ENCODE peak calls at places on chromosomes 6 and 20, in six cellular contexts. X is ascending aorta, Y is A673, W is endothelial cell of umbilical vein, S is Panc1, P is SK-N-SH. M is an unnamed sample. For H3K4me1 and H3K36me3, the result is how much of the 10 kb centered on the place peaks cover.

GRCh38 chr20:43559588-43559987 is 761 bp downstream of the SGK2 start:
- DNase-seq in S (no peak), Y (no peak), W (no peak), X (no peak), P (no peak), M (no peak)

GRCh38 chr20:54356726-54357235 is 118.6 kb upstream of the DOK5 start:
- DNase-seq in P (no peak), Y (no peak), W (no peak), X (no peak), S (no peak), M (peak)

GRCh38 chr6:111784423-111784822 is 88.8 kb downstream of the FYN start:
- DNase-seq in Y (peak), X (no peak), P (no peak), W (peak), S (no peak), M (no peak)

GRCh38 chr6:97689078-97689754 is 406.2 kb upstream of the MMS22L start:
- DNase-seq in P (no peak), W (no peak), S (no peak), X (no peak), Y (no peak), M (no peak)

GRCh38 chr6:1792989-1793388 is 183.3 kb downstream of the FOXC1 start:
- DNase-seq in P (no peak), W (no peak), Y (peak), S (no peak), X (no peak), M (no peak)

GRCh38 chr6:154112181-154112809 is 73.3 kb downstream of the OPRM1 start:
- DNase-seq in X (no peak), W (no peak), Y (no peak), P (no peak), S (peak), M (no peak)

GRCh38 chr6:144161970-144162369 is 11.7 kb downstream of the STX11 start:
- DNase-seq in W (no peak), Y (no peak), P (no peak), X (no peak), S (no peak), M (no peak)

GRCh38 chr6:126170875-126171489 is 168.9 kb upstream of the CENPW start:
- DNase-seq in W (peak), X (no peak), Y (peak), S (no peak), P (peak), M (no peak)

GRCh38 chr6:74507649-74508048 is 698.2 kb downstream of the COL12A1 start:
- DNase-seq in W (no peak), X (no peak), S (no peak), P (no peak), Y (no peak), M (no peak)

GRCh38 chr6:18246205-18246604 is 18.1 kb downstream of the DEK start:
- DNase-seq in Y (no peak), S (no peak), W (no peak), X (no peak), P (no peak), M (no peak)

GRCh38 chr20:36496707-36497669 is 44.3 kb upstream of the MYL9 start:
- DNase-seq in S (no peak), Y (no peak), P (no peak), X (no peak), W (no peak), M (no peak)

GRCh38 chr6:49563006-49563886 is 12.8 kb downstream of the C6orf141 start:
- DNase-seq in W (no peak), X (no peak), P (no peak), Y (no peak), S (no peak), M (no peak)

GRCh38 chr6:114115659-114116058 is 144.7 kb upstream of the HDAC2 start:
- DNase-seq in Y (no peak), P (no peak), W (no peak), S (no peak), X (no peak), M (no peak)

GRCh38 chr6:167791036-167791779 is 35.5 kb upstream of the AFDN start:
- DNase-seq in Y (no peak), P (no peak), X (no peak), W (no peak), S (no peak), M (peak)

GRCh38 chr20:6663751-6664388 is 103.6 kb upstream of the BMP2 start:
- DNase-seq in S (no peak), P (no peak), W (peak), Y (peak), X (no peak), M (no peak)

GRCh38 chr6:42403415-42403814 is 48.3 kb downstream of the TRERF1 start:
- DNase-seq in S (no peak), X (no peak), P (no peak), W (no peak), Y (no peak), M (peak)

GRCh38 chr6:87724994-87725811 is 23.2 kb upstream of the AKIRIN2 start:
- DNase-seq in X (no peak), S (no peak), W (no peak), P (no peak), Y (no peak), M (no peak)

GRCh38 chr6:139748353-139749146 is 374.1 kb upstream of the CITED2 start:
- DNase-seq in Y (no peak), W (no peak), X (no peak), P (no peak), S (no peak), M (peak)

GRCh38 chr6:150615967-150616366 is 16.3 kb downstream of the PLEKHG1 start:
- DNase-seq in W (no peak), P (no peak), X (no peak), Y (no peak), S (no peak), M (no peak)
- H3K4me1 ChIP-seq in W (under half), P (under half), X (under half), Y (under half), S (under half), M (under half)

DNA sequence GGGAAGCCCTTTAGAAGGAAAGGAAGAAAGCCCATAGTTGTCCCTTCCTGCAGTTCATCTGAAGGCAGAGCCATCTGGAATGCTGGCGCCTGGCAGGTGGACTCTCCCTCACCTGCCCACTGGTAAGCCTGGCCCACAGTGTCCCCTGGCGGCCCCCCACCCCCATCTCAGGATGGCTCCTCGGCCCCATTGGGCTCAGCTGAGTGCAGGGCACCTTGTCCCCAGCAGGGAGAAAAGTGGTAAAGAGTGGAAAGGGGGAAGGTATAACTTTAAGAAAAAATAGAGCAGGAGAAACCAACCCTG is 12.6 kb downstream of the SS18L1 start:
- DNase-seq in Y (no peak), P (no peak), S (no peak), W (no peak), X (no peak), M (no peak)
- H3K36me3 ChIP-seq in Y (under half), P (under half), S (under half), W (under half), X (under half), M (under half)

GRCh38 chr6:26216015-26216885 is 129.0 kb downstream of the HFE start:
- DNase-seq in S (peak), W (peak), Y (peak), X (peak), P (peak), M (peak)
- H3K4me1 ChIP-seq in S (under half), W (under half), Y (under half), X (under half), P (under half), M (under half)

GRCh38 chr20:57696401-57696961 is 13.3 kb downstream of the PMEPA1 start:
- DNase-seq in P (no peak), S (no peak), W (no peak), X (no peak), Y (no peak), M (no peak)

GRCh38 chr20:57695940-57696339 is 13.9 kb downstream of the PMEPA1 start:
- DNase-seq in S (no peak), Y (no peak), X (no peak), P (no peak), W (no peak), M (no peak)

GRCh38 chr20:57694481-57694880 is 15.3 kb downstream of the PMEPA1 start:
- DNase-seq in P (no peak), X (no peak), Y (no peak), W (no peak), S (no peak), M (no peak)

GRCh38 chr20:57693670-57694329 is 16.0 kb downstream of the PMEPA1 start:
- DNase-seq in Y (no peak), W (no peak), S (no peak), X (no peak), P (no peak), M (no peak)

GRCh38 chr20:57695012-57695411 is 14.8 kb downstream of the PMEPA1 start:
- DNase-seq in S (no peak), Y (no peak), W (no peak), X (no peak), P (no peak), M (no peak)
- H3K36me3 ChIP-seq in S (under half), Y (under half), W (under half), X (under half), P (under half), M (under half)

GRCh38 chr6:41046084-41046483 is 3.8 kb downstream of the TSPO2 start:
- DNase-seq in W (no peak), S (no peak), Y (no peak), P (no peak), X (no peak), M (no peak)

GRCh38 chr6:41042656-41043055 is 389 bp downstream of the TSPO2 start:
- DNase-seq in X (no peak), S (no peak), Y (no peak), P (no peak), W (no peak), M (no peak)

GRCh38 chr6:41042167-41042566 is at the start of gene TSPO2:
- DNase-seq in P (no peak), S (no peak), Y (no peak), W (no peak), X (no peak), M (no peak)

GRCh38 chr6:41047745-41048742 is 5.0 kb upstream of the APOBEC2 start:
- DNase-seq in Y (no peak), S (no peak), X (no peak), P (no peak), W (no peak), M (no peak)

DNA sequence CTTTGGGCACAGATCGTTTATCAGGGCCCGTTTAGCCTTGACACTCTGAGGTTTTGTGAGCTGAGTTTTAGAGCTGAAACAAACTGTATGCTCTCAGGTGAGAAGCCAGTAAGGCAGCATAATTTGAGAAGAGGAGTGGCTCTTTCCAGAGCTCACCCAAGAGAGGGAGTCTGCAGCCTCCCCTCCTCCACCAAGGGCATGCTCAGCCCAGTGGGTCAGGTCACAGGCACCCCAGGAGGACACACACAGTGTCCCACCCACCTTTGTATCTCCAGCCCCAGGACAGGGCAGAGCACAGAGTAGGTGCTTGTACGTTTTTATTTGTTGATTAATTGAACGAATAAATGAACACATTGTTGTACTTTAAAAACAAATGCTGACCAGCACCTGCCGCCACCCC is 3.4 kb downstream of the TSPO2 start:
- DNase-seq in P (no peak), X (no peak), W (no peak), Y (no peak), S (no peak), M (no peak)
- H3K4me1 ChIP-seq in P (under half), X (under half), W (under half), Y (under half), S (under half), M (under half)